ENCODE peak calls at places on chromosomes 11 and 22, in nine cellular contexts. B is lower lobe of right lung; Y is upper lobe of left lung; Z is esophagus squamous epithelium; G is adrenal gland; O is right lobe of liver; W is CD8-positive, alpha-beta memory T cell; H is mesenchymal stem cell; I is ovary. J is an unnamed sample.

GRCh38 chr11:132137981-132138313 is 767.5 kb downstream of the NTM start:
- DNase-seq in H (no peak), G (no peak), W (no peak), Z (no peak), I (no peak), O (no peak), B (no peak), Y (no peak), J (no peak)

GRCh38 chr11:130522284-130522961 is 74.0 kb downstream of the ADAMTS15 start:
- DNase-seq in W (no peak), H (peak; percentile 97), Y (peak; percentile 77), G (peak; percentile 95), Z (no peak), I (peak; percentile 95), B (peak; percentile 82), O (peak; percentile 67), J (no peak)

GRCh38 chr22:37806409-37807338 is 1.1 kb upstream of the GCAT start:
- DNase-seq in B (peak; percentile 62), Z (no peak), W (no peak), I (peak; percentile 62), Y (peak; percentile 60), G (peak; percentile 64), H (peak; percentile 53), O (no peak), J (no peak)

GRCh38 chr11:1699771-1700170 is 2.8 kb downstream of the KRTAP5-6 start:
- DNase-seq in G (no peak), Y (no peak), O (no peak), I (no peak), B (no peak), H (no peak), Z (no peak), W (no peak), J (no peak)

GRCh38 chr22:44338183-44338812 is 25.5 kb upstream of the SHISAL1 start:
- DNase-seq in G (no peak), Z (no peak), B (no peak), O (no peak), W (no peak), Y (no peak), I (no peak), H (no peak), J (no peak)

GRCh38 chr11:1771700-1772099 is 8.0 kb upstream of the CTSD start:
- DNase-seq in B (peak; percentile 70), I (no peak), Z (no peak), O (no peak), G (peak; percentile 61), W (no peak), Y (peak; percentile 80), H (peak; percentile 89), J (no peak)

GRCh38 chr11:35681181-35681767 is 18.7 kb downstream of the TRIM44 start:
- DNase-seq in H (no peak), Y (no peak), O (no peak), Z (no peak), I (no peak), B (no peak), W (no peak), G (no peak), J (no peak)

GRCh38 chr11:17547051-17547577 is at the start of gene OTOG:
- DNase-seq in I (no peak), G (no peak), O (no peak), B (no peak), Z (no peak), W (no peak), Y (no peak), H (no peak), J (no peak)

GRCh38 chr11:75633409-75634011 is 35.3 kb downstream of the MAP6 start:
- DNase-seq in B (no peak), I (no peak), W (no peak), H (no peak), Y (no peak), Z (no peak), O (no peak), G (no peak), J (no peak)

GRCh38 chr22:43279867-43280519 is 63.2 kb downstream of the SCUBE1 start:
- DNase-seq in Z (no peak), O (no peak), B (no peak), W (no peak), H (no peak), Y (no peak), I (no peak), G (no peak), J (no peak)

GRCh38 chr22:48534395-48534958 is 1293.2 kb downstream of the BRD1 start:
- DNase-seq in Y (peak; percentile 33), I (no peak), G (no peak), W (no peak), Z (no peak), H (no peak), O (no peak), B (no peak), J (no peak)
- H3K9me3 ChIP-seq in Y (no peaks in the 10 kb centered on the region), I (no peaks in the 10 kb centered on the region), G (no peaks in the 10 kb centered on the region), W (no peaks in the 10 kb centered on the region), Z (no peaks in the 10 kb centered on the region), H (no peaks in the 10 kb centered on the region), O (no peaks in the 10 kb centered on the region), B (no peaks in the 10 kb centered on the region), J (no peaks in the 10 kb centered on the region)

GRCh38 chr22:48555606-48556005 is 1272.1 kb downstream of the BRD1 start:
- DNase-seq in G (no peak), B (no peak), Z (no peak), I (no peak), W (no peak), O (no peak), H (no peak), Y (no peak), J (no peak)
- H3K9me3 ChIP-seq in G (no peaks in the 10 kb centered on the region), B (no peaks in the 10 kb centered on the region), Z (no peaks in the 10 kb centered on the region), I (no peaks in the 10 kb centered on the region), W (no peaks in the 10 kb centered on the region), O (no peaks in the 10 kb centered on the region), H (no peaks in the 10 kb centered on the region), Y (no peaks in the 10 kb centered on the region), J (no peaks in the 10 kb centered on the region)

GRCh38 chr11:58739725-58740430 is 8.1 kb upstream of the GLYAT start:
- DNase-seq in H (no peak), Y (no peak), O (no peak), I (no peak), Z (no peak), B (no peak), G (no peak), W (no peak), J (no peak)
- H3K9me3 ChIP-seq in H (peaks cover 8% of the 10 kb centered on the region), Y (peaks cover 5% of the 10 kb centered on the region), O (no peaks in the 10 kb centered on the region), I (no peaks in the 10 kb centered on the region), Z (peaks cover 6% of the 10 kb centered on the region), B (peaks cover 20% of the 10 kb centered on the region), G (no peaks in the 10 kb centered on the region), W (no peaks in the 10 kb centered on the region), J (no peaks in the 10 kb centered on the region)

DNA sequence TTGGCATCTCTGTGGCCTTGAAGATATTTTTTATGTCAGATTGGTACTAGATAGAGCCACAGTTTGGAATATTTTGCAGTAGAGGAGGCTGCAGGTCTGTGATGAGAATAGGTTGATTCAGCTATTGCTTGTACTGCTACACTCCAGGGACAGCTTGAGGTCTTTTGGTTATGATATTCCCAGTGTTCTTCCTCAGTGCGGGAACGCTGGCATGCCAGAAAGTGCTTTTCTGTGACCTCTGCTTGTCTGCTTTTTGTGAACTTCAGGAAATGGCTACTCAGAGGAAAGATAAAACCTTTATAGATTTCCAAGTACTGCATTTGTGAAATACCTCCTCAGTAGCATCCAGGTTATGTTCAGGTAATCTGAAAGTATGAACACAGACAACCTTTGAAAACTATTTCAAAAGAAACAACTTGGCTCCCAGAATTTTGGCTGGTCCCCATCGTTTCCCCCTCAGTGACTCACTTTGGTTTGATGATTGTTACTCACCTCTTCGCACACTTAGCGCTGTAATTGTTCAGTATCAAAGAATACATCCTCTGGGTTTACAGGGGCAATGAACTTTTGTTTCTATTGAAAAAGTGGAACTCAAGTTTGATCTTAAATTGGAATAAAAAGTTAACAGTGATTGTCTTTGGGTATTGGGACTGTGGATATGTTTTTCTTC is 191.4 kb downstream of the HIPK3 start:
- DNase-seq in W (no peak), Y (no peak), I (no peak), H (no peak), O (no peak), G (no peak), B (no peak), Z (no peak), J (no peak)
- H3K9me3 ChIP-seq in W (no peaks in the 10 kb centered on the region), Y (no peaks in the 10 kb centered on the region), I (no peaks in the 10 kb centered on the region), H (no peaks in the 10 kb centered on the region), O (no peaks in the 10 kb centered on the region), G (no peaks in the 10 kb centered on the region), B (no peaks in the 10 kb centered on the region), Z (no peaks in the 10 kb centered on the region), J (no peaks in the 10 kb centered on the region)

J was measured in T-helper 17 cell.